ENCODE peak calls at places on chromosome 21, in nine cellular contexts. S is CD8-positive, alpha-beta T cell; F is astrocyte; X is A549; Q is neural progenitor cell; W is heart right ventricle; T is endothelial cell of umbilical vein; U is CD8-positive, alpha-beta memory T cell; V is left lung. A is an unnamed sample.

GRCh38 chr21:34112316-34113033 is 39.1 kb downstream of the MRPS6 start:
- DNase-seq in W (no peak), Q (no peak), V (no peak), T (no peak), F (peak; percentile 55), X (no peak), S (no peak), U (no peak), A (no peak)

GRCh38 chr21:36545776-36546511 is 66.0 kb upstream of the CLDN14 start:
- DNase-seq in S (no peak), V (no peak), U (no peak), Q (no peak), W (no peak), T (no peak), F (peak; percentile 62), X (no peak), A (no peak)

GRCh38 chr21:43782741-43783700 is 6.4 kb upstream of the RRP1 start:
- DNase-seq in S (no peak), U (no peak), T (no peak), V (no peak), F (no peak), Q (no peak), X (no peak), W (no peak), A (no peak)

GRCh38 chr21:35026617-35027557 is 22.2 kb downstream of the RUNX1 start:
- DNase-seq in X (no peak), Q (peak; percentile 66), S (peak; percentile 82), T (peak; percentile 11), V (peak; percentile 96), F (peak; percentile 67), U (peak; percentile 91), W (peak; percentile 42), A (peak; percentile 62)

GRCh38 chr21:35850542-35851103 is 209.7 kb downstream of the SETD4 start:
- DNase-seq in S (no peak), T (no peak), U (no peak), W (no peak), F (no peak), X (no peak), Q (no peak), V (no peak), A (no peak)

GRCh38 chr21:14773777-14774345 is 227.7 kb upstream of the SAMSN1 start:
- DNase-seq in X (no peak), U (peak; percentile 18), T (peak; percentile 53), F (no peak), V (no peak), Q (peak; percentile 76), W (peak; percentile 21), S (peak; percentile 37), A (peak; percentile 61)

GRCh38 chr21:38875694-38876492 is 70.2 kb downstream of the ETS2 start:
- DNase-seq in X (no peak), V (no peak), S (no peak), T (no peak), U (no peak), W (no peak), F (peak; percentile 59), Q (no peak), A (no peak)

GRCh38 chr21:33871171-33871570 is 44.4 kb downstream of the ATP5PO start:
- DNase-seq in T (no peak), S (no peak), Q (no peak), F (no peak), U (no peak), V (no peak), W (no peak), X (no peak), A (no peak)

GRCh38 chr21:34962136-34962535 is 87.0 kb downstream of the RUNX1 start:
- DNase-seq in S (no peak), W (no peak), Q (no peak), X (no peak), F (no peak), U (no peak), T (no peak), V (no peak), A (no peak)

GRCh38 chr21:31912501-31912900 is 39.7 kb downstream of the HUNK start:
- DNase-seq in F (no peak), V (no peak), S (no peak), X (no peak), W (no peak), U (no peak), T (no peak), Q (no peak), A (no peak)

GRCh38 chr21:31915566-31915965 is 42.7 kb downstream of the HUNK start:
- DNase-seq in S (no peak), Q (no peak), X (no peak), W (no peak), V (no peak), U (no peak), T (no peak), F (no peak), A (no peak)

GRCh38 chr21:31914472-31914871 is 41.7 kb downstream of the HUNK start:
- DNase-seq in U (no peak), Q (no peak), V (no peak), T (no peak), X (no peak), W (no peak), S (no peak), F (no peak), A (no peak)

GRCh38 chr21:31911138-31911907 is 38.5 kb downstream of the HUNK start:
- DNase-seq in F (peak; percentile 17), U (no peak), S (no peak), V (no peak), T (no peak), X (no peak), W (no peak), Q (no peak), A (no peak)

GRCh38 chr21:31913191-31913608 is 40.4 kb downstream of the HUNK start:
- DNase-seq in F (no peak), V (no peak), U (no peak), X (no peak), Q (no peak), W (no peak), S (no peak), T (no peak), A (no peak)
- H3K27ac ChIP-seq in F (no peak overlapping the region), V (no peak overlapping the region), U (no peak overlapping the region), X (no peak overlapping the region), Q (no peak overlapping the region), W (no peak overlapping the region), S (no peak overlapping the region), T (no peak overlapping the region), A (no peak overlapping the region)

GRCh38 chr21:23475518-23476189 is 2131.6 kb downstream of the MRPL39 start:
- DNase-seq in Q (no peak), F (no peak), T (peak; percentile 1), V (no peak), U (no peak), W (no peak), S (no peak), X (no peak), A (no peak)
- H3K9me3 ChIP-seq in Q (no peaks in the 10 kb centered on the region), F (no peaks in the 10 kb centered on the region), T (no peaks in the 10 kb centered on the region), V (no peaks in the 10 kb centered on the region), U (no peaks in the 10 kb centered on the region), W (no peaks in the 10 kb centered on the region), S (no peaks in the 10 kb centered on the region), X (no peaks in the 10 kb centered on the region), A (no peaks in the 10 kb centered on the region)

DNA sequence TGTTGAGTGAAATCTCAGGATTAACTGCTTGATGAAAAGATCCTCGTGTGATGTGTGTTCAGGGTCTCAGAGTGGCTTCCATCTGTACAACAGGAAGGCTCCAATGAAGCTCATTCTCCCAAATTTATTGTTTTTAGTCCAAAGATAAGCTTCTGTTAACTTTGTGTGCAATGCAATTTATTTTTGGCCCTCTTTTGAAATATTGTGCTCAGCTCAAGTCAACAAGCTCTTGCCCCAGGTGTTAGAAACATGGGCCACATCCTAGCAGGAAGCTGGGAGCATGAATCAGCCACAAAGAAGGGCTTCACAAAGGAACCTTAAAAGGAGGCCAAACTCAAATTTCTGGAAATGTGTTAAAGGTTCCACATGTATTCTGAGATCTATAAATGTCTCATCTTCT is 135.7 kb downstream of the PCP4 start:
- DNase-seq in T (no peak), F (no peak), Q (no peak), V (no peak), X (no peak), S (no peak), W (no peak), U (no peak), A (no peak)
- H3K4me1 ChIP-seq in T (no peaks in the 10 kb centered on the region), F (no peaks in the 10 kb centered on the region), Q (peaks cover 12% of the 10 kb centered on the region), V (no peaks in the 10 kb centered on the region), X (no peaks in the 10 kb centered on the region), S (no peaks in the 10 kb centered on the region), W (no peaks in the 10 kb centered on the region), U (no peaks in the 10 kb centered on the region), A (no peaks in the 10 kb centered on the region)

DNA sequence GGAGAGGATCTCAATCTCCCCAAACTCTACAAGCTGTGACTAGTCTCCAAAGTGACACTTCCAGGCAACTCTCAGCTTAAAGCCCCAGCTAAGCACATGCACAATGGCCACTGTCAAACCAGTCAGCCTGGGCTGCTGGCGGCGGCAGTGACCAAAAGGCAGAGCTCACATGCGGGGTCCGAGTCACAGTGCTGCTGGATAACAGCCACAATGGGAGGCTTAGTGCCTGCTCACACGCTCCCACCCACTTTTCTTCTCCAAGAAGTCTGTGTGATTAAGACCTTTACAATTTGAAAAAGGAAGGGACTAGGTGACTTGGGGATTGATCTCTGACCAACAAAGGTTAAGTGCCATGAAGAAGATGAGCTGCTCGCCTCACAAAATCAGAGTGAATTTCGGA is 16.8 kb downstream of the RIPK4 start:
- DNase-seq in U (no peak), V (no peak), T (no peak), X (no peak), F (no peak), Q (peak; percentile 91), W (no peak), S (no peak), A (no peak)
- H3K27ac ChIP-seq in U (no peak overlapping the region), V (no peak overlapping the region), T (no peak overlapping the region), X (peak overlapping the region; percentile 71), F (no peak overlapping the region), Q (no peak overlapping the region), W (no peak overlapping the region), S (no peak overlapping the region), A (no peak overlapping the region)

GRCh38 chr21:28359300-28359699 is 633.4 kb downstream of the LTN1 start:
- DNase-seq in T (no peak), U (no peak), X (no peak), F (no peak), V (no peak), Q (no peak), S (no peak), W (no peak), A (no peak)
- H3K9me3 ChIP-seq in T (no peaks in the 10 kb centered on the region), U (no peaks in the 10 kb centered on the region), X (no peaks in the 10 kb centered on the region), F (no peaks in the 10 kb centered on the region), V (no peaks in the 10 kb centered on the region), Q (no peaks in the 10 kb centered on the region), S (no peaks in the 10 kb centered on the region), W (no peaks in the 10 kb centered on the region), A (no peaks in the 10 kb centered on the region)

A was measured in right atrium auricular region.